ENCODE peak calls at places on chromosome 22, in four cellular contexts. G, R, D and K are unnamed samples.
A peak's percentile ranks its signal among the peaks of the same experiment; 100 is the strongest.

GRCh38 chr22:36220457-36220921 is 18.8 kb downstream of the APOL2 start:
- DNase-seq in G (no peak), R (no peak), D (peak; percentile 85), K (no peak)

GRCh38 chr22:17171313-17172171 is 12.5 kb upstream of the HDHD5 start:
- DNase-seq in G (peak; percentile 97), R (peak; percentile 92), D (peak; percentile 96), K (no peak)

GRCh38 chr22:48179571-48180546 is 1417.4 kb downstream of the TBC1D22A start:
- DNase-seq in G (no peak), R (no peak), D (peak; percentile 58), K (no peak)

GRCh38 chr22:36481393-36482168 is at the start of gene TXN2:
- DNase-seq in G (peak; percentile 98), R (peak; percentile 97), D (peak; percentile 99), K (no peak)

GRCh38 chr22:34851918-34852662 is 213.9 kb upstream of the ISX start:
- DNase-seq in G (no peak), R (no peak), D (peak; percentile 2), K (no peak)

GRCh38 chr22:36258750-36259619 is 6.1 kb downstream of the APOL1 start:
- DNase-seq in G (no peak), R (peak; percentile 73), D (no peak), K (no peak)

GRCh38 chr22:39083212-39084165 is 6.4 kb downstream of the APOBEC3G start:
- DNase-seq in G (no peak), R (no peak), D (no peak), K (no peak)

GRCh38 chr22:29208502-29208862 is 2.8 kb downstream of the EMID1 start:
- DNase-seq in G (no peak), R (no peak), D (no peak), K (no peak)

GRCh38 chr22:37180531-37181231 is 7.4 kb downstream of the C1QTNF6 start:
- DNase-seq in G (peak; percentile 52), R (no peak), D (no peak), K (peak; percentile 87)

GRCh38 chr22:29581799-29582198 is 886 bp upstream of the NIPSNAP1 start:
- DNase-seq in G (no peak), R (no peak), D (no peak), K (no peak)

GRCh38 chr22:31631381-31631780 is 30.6 kb downstream of the PISD start:
- DNase-seq in G (no peak), R (no peak), D (no peak), K (no peak)

GRCh38 chr22:31628969-31629723 is 32.9 kb downstream of the PISD start:
- DNase-seq in G (no peak), R (no peak), D (no peak), K (no peak)

GRCh38 chr22:31628362-31628761 is 33.7 kb downstream of the PISD start:
- DNase-seq in G (no peak), R (no peak), D (no peak), K (no peak)

GRCh38 chr22:31629741-31630184 is 32.3 kb downstream of the PISD start:
- DNase-seq in G (no peak), R (peak; percentile 53), D (no peak), K (no peak)

GRCh38 chr22:31630331-31631329 is 31.4 kb downstream of the PISD start:
- DNase-seq in G (peak; percentile 94), R (peak; percentile 96), D (peak; percentile 96), K (no peak)
- TF ChIP-seq CTCF in G (no peak), R (no peak), D (no peak), K (peak; percentile 37)

DNA sequence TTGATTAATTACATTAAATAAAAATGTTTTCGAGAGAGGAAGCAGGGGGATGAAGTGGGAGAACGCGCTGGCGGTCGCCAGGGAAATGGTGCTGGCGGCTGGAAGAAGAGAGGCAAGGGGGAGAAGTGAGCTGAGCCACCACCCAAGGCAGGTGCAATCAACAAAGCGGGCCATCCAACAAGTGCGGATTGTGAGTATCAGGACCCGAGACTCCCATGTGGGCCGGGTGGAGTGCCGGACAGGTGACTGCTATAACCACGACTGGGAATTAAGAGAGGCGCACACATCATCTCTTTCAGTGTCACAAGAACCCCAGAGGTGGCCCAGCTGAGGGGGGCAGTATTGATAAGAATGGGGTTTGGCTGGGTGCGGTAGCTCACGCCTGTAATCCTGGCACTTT is 41.2 kb upstream of the ATXN10 start:
- DNase-seq in G (peak; percentile 59), R (no peak), D (no peak), K (peak; percentile 51)
- TF ChIP-seq CTCF in G (no peak), R (no peak), D (no peak), K (no peak)

DNA sequence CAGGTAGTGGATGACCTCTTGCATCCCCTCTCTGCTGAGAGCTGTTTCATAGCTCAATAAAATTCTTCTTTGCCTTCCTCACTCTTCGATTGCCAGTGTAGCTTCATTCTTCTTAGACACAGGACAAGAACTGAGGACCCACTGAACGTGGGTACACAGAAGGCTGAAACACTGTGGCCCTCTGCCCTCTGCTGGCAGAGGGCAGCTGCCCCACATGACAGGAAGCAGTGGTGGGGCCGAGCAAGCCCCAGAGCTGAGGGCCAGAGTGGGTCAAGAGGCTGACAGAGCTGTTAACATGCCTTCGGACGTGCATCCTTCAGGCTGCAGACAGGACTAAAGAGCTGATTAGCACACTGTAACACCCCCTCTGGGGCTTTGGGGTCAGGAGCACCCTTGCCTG is 15.6 kb downstream of the SMC1B start:
- DNase-seq in G (no peak), R (peak; percentile 7), D (no peak), K (no peak)
- TF ChIP-seq CTCF in G (no peak), R (peak; percentile 31), D (no peak), K (peak; percentile 11)

DNA sequence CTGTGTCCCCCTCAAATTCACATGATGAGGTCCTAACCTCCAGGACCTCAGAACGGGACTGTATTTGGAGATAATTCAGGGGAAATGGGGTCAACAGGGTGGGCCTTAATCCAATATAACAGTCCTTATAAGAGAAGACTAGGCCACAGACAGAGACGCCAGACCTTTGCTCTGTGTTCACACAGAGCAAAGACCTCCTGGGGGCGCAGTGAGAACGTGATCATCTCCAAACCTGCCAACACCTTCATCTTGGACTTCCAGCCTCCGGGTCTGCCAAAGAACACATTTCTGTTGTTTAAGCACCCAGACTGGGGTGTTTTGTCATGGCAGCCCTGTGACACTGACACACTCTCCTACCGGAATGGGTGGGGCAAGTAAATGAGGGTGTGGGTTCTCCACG is 250.2 kb downstream of the MN1 start:
- DNase-seq in G (no peak), R (no peak), D (no peak), K (no peak)
- TF ChIP-seq CTCF in G (no peak), R (no peak), D (no peak), K (no peak)

GRCh38 chr22:27747396-27748256 is 53.9 kb downstream of the MN1 start:
- DNase-seq in G (no peak), R (no peak), D (no peak), K (no peak)
- TF ChIP-seq CTCF in G (no peak), R (peak; percentile 57), D (no peak), K (peak; percentile 72)

DNA sequence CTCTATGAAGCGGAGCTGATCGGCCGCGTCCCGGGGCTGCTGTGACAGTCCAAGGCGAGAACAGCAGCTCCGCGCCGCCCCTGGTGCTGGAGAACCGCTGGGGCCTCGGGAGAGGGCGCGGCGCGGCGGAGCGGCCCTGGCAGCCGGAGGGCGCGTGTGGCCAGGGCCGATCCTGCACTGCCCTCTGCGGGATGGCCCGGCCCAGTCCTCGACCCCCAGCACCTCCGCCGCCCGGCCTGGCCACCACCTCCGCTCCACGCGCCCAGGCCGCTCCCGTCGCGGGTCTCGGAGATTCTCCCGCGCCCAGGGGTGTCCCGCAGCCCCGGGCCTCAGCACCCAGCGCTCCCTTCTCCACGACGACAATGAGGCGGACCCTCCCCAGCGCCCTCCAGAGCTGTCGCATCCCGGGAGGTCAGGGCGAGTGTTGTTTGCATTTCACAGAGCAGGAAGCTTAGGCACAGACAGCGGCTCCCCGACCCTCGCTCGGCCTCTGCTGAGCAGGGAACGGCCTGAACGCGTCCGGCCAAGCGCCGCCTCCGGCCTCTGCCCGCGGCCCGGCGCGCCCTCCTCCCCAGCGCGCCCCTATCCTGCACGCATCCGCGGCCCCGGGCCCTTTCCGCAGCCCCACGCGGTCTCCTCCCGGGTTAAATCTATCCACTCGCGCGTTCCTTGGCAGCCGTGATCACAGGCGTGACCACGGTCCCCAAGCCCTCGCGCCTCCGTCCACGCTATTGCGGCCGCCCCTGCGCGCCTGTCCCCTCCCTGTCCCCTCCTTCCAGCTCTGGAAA is 109.7 kb downstream of the WNT7B start:
- DNase-seq in G (peak; percentile 70), R (no peak), D (no peak), K (peak; percentile 93)
- TF ChIP-seq CTCF in G (peak; percentile 20), R (no peak), D (no peak), K (peak; percentile 75)

GRCh38 chr22:49820984-49821383 is 6.7 kb downstream of the BRD1 start:
- DNase-seq in G (no peak), R (no peak), D (no peak), K (no peak)
- TF ChIP-seq CTCF in G (no peak), R (no peak), D (no peak), K (peak; percentile 11)

GRCh38 chr22:22767876-22768602 is 119.6 kb upstream of the IGLL5 start:
- DNase-seq in G (no peak), R (no peak), D (no peak), K (no peak)
- TF ChIP-seq CTCF in G (no peak), R (peak; percentile 62), D (no peak), K (no peak)

GRCh38 chr22:41302016-41302767 is 867 bp downstream of the ZC3H7B start:
- DNase-seq in G (peak; percentile 66), R (peak; percentile 33), D (no peak), K (no peak)

GRCh38 chr22:41305646-41306045 is 4.3 kb downstream of the ZC3H7B start:
- DNase-seq in G (no peak), R (no peak), D (no peak), K (no peak)

GRCh38 chr22:41296826-41297667 is 4.3 kb upstream of the ZC3H7B start:
- DNase-seq in G (no peak), R (no peak), D (no peak), K (no peak)

GRCh38 chr22:41300661-41301060 is 664 bp upstream of the ZC3H7B start:
- DNase-seq in G (no peak), R (no peak), D (no peak), K (no peak)

DNA sequence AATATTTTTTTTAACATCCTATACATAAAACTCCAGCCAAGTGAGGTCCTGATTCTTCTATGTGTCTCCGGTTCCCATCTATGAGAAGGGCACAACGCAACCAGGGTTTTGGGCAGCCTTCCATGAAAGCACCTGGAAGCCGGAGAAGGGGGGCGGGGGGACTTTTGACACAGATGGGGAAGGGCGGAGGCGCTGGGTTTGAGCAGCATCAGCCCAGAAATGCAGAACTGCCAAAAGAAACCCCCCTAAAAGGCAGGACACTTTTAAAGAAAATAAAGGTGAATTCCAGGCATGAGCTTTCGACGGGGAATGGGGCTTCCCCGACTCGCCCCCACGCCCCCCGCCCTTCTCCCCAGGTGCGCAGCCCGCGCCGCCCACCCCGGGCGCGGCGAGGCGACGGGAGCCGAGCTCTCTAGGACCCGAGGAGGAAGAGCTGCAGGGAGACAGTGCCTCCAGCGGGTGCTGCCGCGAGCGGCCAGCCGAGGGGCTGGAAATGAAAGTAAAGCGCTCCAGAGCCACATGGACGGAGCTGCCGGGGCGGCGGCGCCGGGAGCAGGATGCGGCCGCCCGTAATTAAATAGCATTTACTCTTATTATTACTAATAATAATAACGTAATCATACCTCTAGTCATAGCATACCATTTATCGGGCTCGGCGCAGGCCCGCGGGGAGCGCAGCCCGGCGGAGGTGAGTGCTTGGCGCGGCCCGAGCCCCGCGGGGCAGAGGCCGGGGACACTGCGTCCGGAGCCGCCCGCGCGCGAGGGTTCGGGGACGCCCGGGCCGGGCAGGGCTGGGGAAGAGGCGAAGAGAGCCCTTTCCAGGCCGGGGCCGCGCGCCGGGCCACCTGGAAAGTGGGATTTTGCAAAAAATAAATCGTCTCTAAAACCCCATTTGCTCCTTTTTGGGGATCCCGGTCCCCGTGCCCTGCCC is at the start of gene ZC3H7B:
- DNase-seq in G (peak; percentile 91), R (peak; percentile 92), D (peak; percentile 94), K (no peak)
- TF ChIP-seq CTCF in G (peak; percentile 66), R (peak; percentile 67), D (no peak), K (peak; percentile 77)